ENCODE peak calls at places on chromosomes 6 and 20, in four cellular contexts. I is Right ventricle myocardium superior, H is PC-3, D is right cardiac atrium. O is an unnamed sample.

GRCh38 chr20:34815636-34816035 is 9.8 kb downstream of the NCOA6 start:
- ATAC-seq in D (no peak), I (no peak), H (no peak), O (no peak)

GRCh38 chr6:31170987-31171671 is 647 bp upstream of the POU5F1 start:
- ATAC-seq in I (no peak), D (no peak), H (no peak), O (no peak)

GRCh38 chr6:85920782-85921181 is 278.1 kb upstream of the SYNCRIP start:
- ATAC-seq in H (no peak), D (no peak), I (peak), O (no peak)

GRCh38 chr20:44773070-44773829 is 27.6 kb downstream of the KCNK15 start:
- ATAC-seq in D (no peak), H (no peak), I (no peak), O (no peak)

GRCh38 chr6:9205645-9206044 is 770.3 kb upstream of the SLC35B3 start:
- ATAC-seq in D (no peak), I (no peak), H (no peak), O (no peak)

GRCh38 chr6:159999240-159999671 is 30.4 kb downstream of the IGF2R start:
- ATAC-seq in D (no peak), H (no peak), I (no peak), O (no peak)

GRCh38 chr6:84447651-84448050 is 220.2 kb upstream of the CEP162 start:
- ATAC-seq in H (no peak), D (no peak), I (no peak), O (no peak)

GRCh38 chr6:6872924-6873344 is 234.8 kb upstream of the RREB1 start:
- ATAC-seq in I (no peak), D (no peak), H (no peak), O (no peak)

GRCh38 chr6:125046107-125046925 is 84.1 kb downstream of the RNF217 start:
- ATAC-seq in I (no peak), D (no peak), H (no peak), O (no peak)

GRCh38 chr6:134835998-134836397 is 113.9 kb downstream of the ALDH8A1 start:
- ATAC-seq in H (no peak), D (no peak), I (peak), O (peak)

GRCh38 chr6:150204705-150205472 is 62.0 kb downstream of the PPP1R14C start:
- ATAC-seq in H (no peak), I (peak), D (peak), O (no peak)

GRCh38 chr20:16606468-16606867 is 33.2 kb upstream of the KIF16B start:
- ATAC-seq in H (no peak), D (no peak), I (no peak), O (no peak)

GRCh38 chr6:141653590-141653989 is 479.1 kb upstream of the GJE1 start:
- ATAC-seq in I (no peak), H (no peak), D (no peak), O (no peak)

GRCh38 chr20:49690899-49691620 is 22.6 kb downstream of the B4GALT5 start:
- ATAC-seq in H (peak), D (peak), I (peak), O (no peak)

GRCh38 chr6:154773610-154774089 is 40.4 kb downstream of the SCAF8 start:
- ATAC-seq in H (no peak), I (no peak), D (no peak), O (no peak)

GRCh38 chr20:376089-376488 is 4.5 kb upstream of the TRIB3 start:
- ATAC-seq in I (no peak), H (no peak), D (no peak), O (no peak)

GRCh38 chr6:43823879-43824740 is 54.1 kb downstream of the VEGFA start:
- ATAC-seq in I (peak), H (no peak), D (peak), O (peak)

GRCh38 chr6:5205877-5206840 is 54.6 kb downstream of the LYRM4 start:
- ATAC-seq in D (peak), H (peak), I (peak), O (peak)

GRCh38 chr6:81002126-81002525 is 750.4 kb downstream of the TENT5A start:
- ATAC-seq in D (no peak), H (no peak), I (no peak), O (no peak)

GRCh38 chr6:12258591-12258990 is 31.6 kb upstream of the EDN1 start:
- ATAC-seq in D (no peak), H (no peak), I (no peak), O (no peak)

GRCh38 chr6:3913077-3913957 is 64.1 kb downstream of the FAM50B start:
- ATAC-seq in H (peak), I (peak), D (peak), O (peak)

GRCh38 chr20:57395111-57395959 is 4.1 kb downstream of the RBM38 start:
- ATAC-seq in H (no peak), I (peak), D (peak), O (peak)